ENCODE peak calls at places on chromosomes 7 and 10, in seven cellular contexts. One of them, this sample, is unnamed.

GRCh38 chr7:6188395-6188794 is 84.0 kb downstream of the CYTH3 start:
- DNase-seq in Peyer's patch: no peak
- DNase-seq in tibial nerve: no peak
- DNase-seq in H54: no peak
- DNase-seq in A549: no peak
- DNase-seq in spleen: no peak
- DNase-seq in HepG2: no peak
- DNase-seq in this sample: no peak

GRCh38 chr7:70585071-70585470 is 546.9 kb upstream of the GALNT17 start:
- DNase-seq in Peyer's patch: no peak
- DNase-seq in tibial nerve: no peak
- DNase-seq in H54: no peak
- DNase-seq in A549: no peak
- DNase-seq in spleen: no peak
- DNase-seq in HepG2: no peak
- DNase-seq in this sample: no peak

GRCh38 chr10:131843881-131844284 is 56.9 kb upstream of the PPP2R2D start:
- DNase-seq in Peyer's patch: no peak
- DNase-seq in tibial nerve: no peak
- DNase-seq in H54: no peak
- DNase-seq in A549: no peak
- DNase-seq in spleen: peak
- DNase-seq in HepG2: no peak
- DNase-seq in this sample: no peak

GRCh38 chr10:63208981-63209380 is 75.9 kb downstream of the NRBF2 start:
- DNase-seq in Peyer's patch: no peak
- DNase-seq in tibial nerve: no peak
- DNase-seq in H54: no peak
- DNase-seq in A549: no peak
- DNase-seq in spleen: no peak
- DNase-seq in HepG2: no peak
- DNase-seq in this sample: no peak

GRCh38 chr10:19946791-19947190 is 130.6 kb downstream of the PLXDC2 start:
- DNase-seq in Peyer's patch: no peak
- DNase-seq in tibial nerve: no peak
- DNase-seq in H54: no peak
- DNase-seq in A549: no peak
- DNase-seq in spleen: no peak
- DNase-seq in HepG2: no peak
- DNase-seq in this sample: no peak

GRCh38 chr10:69728335-69728861 is 73.3 kb upstream of the COL13A1 start:
- DNase-seq in Peyer's patch: no peak
- DNase-seq in tibial nerve: no peak
- DNase-seq in H54: peak
- DNase-seq in A549: peak
- DNase-seq in spleen: no peak
- DNase-seq in HepG2: no peak
- DNase-seq in this sample: no peak

GRCh38 chr10:122149138-122149606 is 121.9 kb upstream of the BTBD16 start:
- DNase-seq in Peyer's patch: no peak
- DNase-seq in tibial nerve: no peak
- DNase-seq in H54: no peak
- DNase-seq in A549: no peak
- DNase-seq in spleen: no peak
- DNase-seq in HepG2: no peak
- DNase-seq in this sample: no peak

GRCh38 chr7:96157856-96158255 is 164.0 kb downstream of the SLC25A13 start:
- DNase-seq in Peyer's patch: no peak
- DNase-seq in tibial nerve: no peak
- DNase-seq in H54: no peak
- DNase-seq in A549: no peak
- DNase-seq in spleen: no peak
- DNase-seq in HepG2: no peak
- DNase-seq in this sample: no peak

GRCh38 chr7:1545417-1546246 is 10.4 kb downstream of the TMEM184A start:
- DNase-seq in Peyer's patch: no peak
- DNase-seq in tibial nerve: no peak
- DNase-seq in H54: no peak
- DNase-seq in A549: peak
- DNase-seq in spleen: no peak
- DNase-seq in HepG2: no peak
- DNase-seq in this sample: no peak

DNA sequence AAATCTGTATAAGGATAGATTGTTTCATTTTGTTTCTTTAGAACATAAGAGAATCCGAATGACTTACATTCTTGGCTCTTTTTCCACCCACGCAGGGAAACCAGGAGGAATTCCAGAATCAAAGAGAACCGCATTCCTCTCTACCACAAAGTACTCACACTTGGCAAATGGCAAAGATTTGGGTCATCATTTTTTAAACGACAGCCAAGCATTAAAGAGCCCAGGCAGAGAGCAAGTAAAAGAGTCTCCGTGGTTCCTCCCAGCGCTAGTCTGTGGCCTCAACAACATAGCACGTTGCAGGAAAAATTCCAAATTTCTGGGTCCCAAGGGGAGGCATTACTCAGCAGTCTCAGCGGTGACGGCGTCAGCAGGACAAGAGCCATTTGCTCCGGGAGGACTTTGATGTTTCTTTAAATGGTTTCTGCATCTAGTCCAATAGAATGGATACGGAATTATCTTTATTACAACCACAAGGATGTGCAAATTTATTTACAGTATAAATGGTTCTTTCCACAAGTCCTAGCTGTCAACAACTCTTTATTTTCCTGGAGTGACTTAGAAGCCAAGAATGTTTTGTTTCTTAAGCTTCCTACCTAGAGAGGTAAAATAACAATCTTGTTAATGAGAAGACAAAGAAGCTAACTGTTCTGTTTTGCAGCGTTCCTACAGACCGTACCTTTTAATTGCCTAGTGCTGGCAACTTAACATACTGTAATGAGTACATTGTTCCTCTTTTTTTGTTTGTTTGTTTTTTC is 232.5 kb downstream of the SKIDA1 start:
- DNase-seq in Peyer's patch: peak
- DNase-seq in tibial nerve: peak
- DNase-seq in H54: peak
- DNase-seq in A549: peak
- DNase-seq in spleen: no peak
- DNase-seq in HepG2: peak
- DNase-seq in this sample: peak
- TF ChIP-seq POLR2A in Peyer's patch: no peak
- TF ChIP-seq POLR2A in tibial nerve: no peak
- TF ChIP-seq POLR2A in H54: no peak
- TF ChIP-seq POLR2A in A549: no peak
- TF ChIP-seq POLR2A in spleen: no peak
- TF ChIP-seq POLR2A in HepG2: no peak
- TF ChIP-seq POLR2A in this sample: no peak

DNA sequence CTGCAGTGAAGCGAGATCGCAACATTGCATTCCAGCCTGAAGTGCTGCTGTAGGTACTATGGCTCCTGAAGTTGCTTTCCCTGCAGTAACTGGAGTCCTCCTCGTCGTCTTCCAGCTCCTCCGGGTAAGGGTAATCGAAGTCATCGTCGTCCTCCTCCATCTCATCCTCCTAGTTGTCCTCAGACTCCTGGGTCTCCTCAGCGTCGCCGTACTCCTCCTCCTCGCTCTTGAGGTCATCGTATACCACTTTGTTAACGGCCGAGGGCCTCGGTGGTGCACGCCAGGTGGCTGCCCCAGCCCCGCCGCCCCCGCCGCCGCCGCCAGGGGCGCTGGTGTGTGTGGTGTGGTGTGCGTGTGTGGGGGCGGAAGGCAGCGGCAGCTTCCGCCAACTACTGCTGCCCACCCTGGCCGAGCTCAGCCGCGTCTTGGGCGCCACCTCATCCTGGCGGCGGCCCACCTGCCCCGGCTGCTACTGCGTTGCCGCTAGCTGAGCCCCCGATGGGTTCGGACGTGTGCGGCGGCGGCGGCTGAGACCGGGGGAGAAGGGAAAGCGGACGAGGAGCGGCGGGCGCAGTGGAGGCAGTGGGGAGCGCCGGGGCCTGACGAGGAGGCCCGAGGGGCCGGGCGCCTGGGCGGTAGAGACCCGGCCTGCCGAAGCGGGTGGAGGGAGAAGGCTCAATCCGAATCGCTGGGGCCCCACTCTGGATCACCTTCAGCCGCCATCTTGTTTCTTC is 11.8 kb upstream of the ACBD5 start:
- DNase-seq in Peyer's patch: peak
- DNase-seq in tibial nerve: no peak
- DNase-seq in H54: no peak
- DNase-seq in A549: peak
- DNase-seq in spleen: peak
- DNase-seq in HepG2: no peak
- DNase-seq in this sample: peak
- TF ChIP-seq POLR2A in Peyer's patch: peak
- TF ChIP-seq POLR2A in tibial nerve: no peak
- TF ChIP-seq POLR2A in H54: no peak
- TF ChIP-seq POLR2A in A549: peak
- TF ChIP-seq POLR2A in spleen: no peak
- TF ChIP-seq POLR2A in HepG2: no peak
- TF ChIP-seq POLR2A in this sample: no peak

GRCh38 chr7:83655951-83656556 is 7.1 kb upstream of the SEMA3E start:
- DNase-seq in Peyer's patch: no peak
- DNase-seq in tibial nerve: no peak
- DNase-seq in H54: no peak
- DNase-seq in A549: peak
- DNase-seq in spleen: no peak
- DNase-seq in HepG2: peak
- DNase-seq in this sample: peak
- TF ChIP-seq POLR2A in Peyer's patch: no peak
- TF ChIP-seq POLR2A in tibial nerve: no peak
- TF ChIP-seq POLR2A in H54: no peak
- TF ChIP-seq POLR2A in A549: no peak
- TF ChIP-seq POLR2A in spleen: no peak
- TF ChIP-seq POLR2A in HepG2: no peak
- TF ChIP-seq POLR2A in this sample: no peak

GRCh38 chr10:116848912-116849270 is 408 bp upstream of the ENO4 start:
- DNase-seq in Peyer's patch: no peak
- DNase-seq in tibial nerve: no peak
- DNase-seq in H54: no peak
- DNase-seq in A549: no peak
- DNase-seq in spleen: peak
- DNase-seq in HepG2: no peak
- DNase-seq in this sample: peak

GRCh38 chr10:116845823-116846222 is 3.5 kb upstream of the ENO4 start:
- DNase-seq in Peyer's patch: no peak
- DNase-seq in tibial nerve: no peak
- DNase-seq in H54: peak
- DNase-seq in A549: no peak
- DNase-seq in spleen: no peak
- DNase-seq in HepG2: no peak
- DNase-seq in this sample: no peak

GRCh38 chr10:116849271-116850057 is at the start of gene ENO4:
- DNase-seq in Peyer's patch: peak
- DNase-seq in tibial nerve: no peak
- DNase-seq in H54: peak
- DNase-seq in A549: peak
- DNase-seq in spleen: peak
- DNase-seq in HepG2: peak
- DNase-seq in this sample: peak

GRCh38 chr10:116850058-116850611 is 836 bp downstream of the ENO4 start:
- DNase-seq in Peyer's patch: no peak
- DNase-seq in tibial nerve: no peak
- DNase-seq in H54: no peak
- DNase-seq in A549: no peak
- DNase-seq in spleen: no peak
- DNase-seq in HepG2: no peak
- DNase-seq in this sample: no peak

GRCh38 chr10:116848032-116848911 is 1.0 kb upstream of the ENO4 start:
- DNase-seq in Peyer's patch: no peak
- DNase-seq in tibial nerve: no peak
- DNase-seq in H54: no peak
- DNase-seq in A549: no peak
- DNase-seq in spleen: no peak
- DNase-seq in HepG2: no peak
- DNase-seq in this sample: no peak
- TF ChIP-seq POLR2A in Peyer's patch: no peak
- TF ChIP-seq POLR2A in tibial nerve: no peak
- TF ChIP-seq POLR2A in H54: no peak
- TF ChIP-seq POLR2A in A549: no peak
- TF ChIP-seq POLR2A in spleen: no peak
- TF ChIP-seq POLR2A in HepG2: no peak
- TF ChIP-seq POLR2A in this sample: no peak

GRCh38 chr7:28640026-28640425 is 227.7 kb downstream of the CREB5 start:
- DNase-seq in Peyer's patch: no peak
- DNase-seq in tibial nerve: no peak
- DNase-seq in H54: no peak
- DNase-seq in A549: no peak
- DNase-seq in spleen: no peak
- DNase-seq in HepG2: no peak
- DNase-seq in this sample: no peak
- TF ChIP-seq POLR2A in Peyer's patch: no peak
- TF ChIP-seq POLR2A in tibial nerve: no peak
- TF ChIP-seq POLR2A in H54: no peak
- TF ChIP-seq POLR2A in A549: no peak
- TF ChIP-seq POLR2A in spleen: no peak
- TF ChIP-seq POLR2A in HepG2: no peak
- TF ChIP-seq POLR2A in this sample: no peak

DNA sequence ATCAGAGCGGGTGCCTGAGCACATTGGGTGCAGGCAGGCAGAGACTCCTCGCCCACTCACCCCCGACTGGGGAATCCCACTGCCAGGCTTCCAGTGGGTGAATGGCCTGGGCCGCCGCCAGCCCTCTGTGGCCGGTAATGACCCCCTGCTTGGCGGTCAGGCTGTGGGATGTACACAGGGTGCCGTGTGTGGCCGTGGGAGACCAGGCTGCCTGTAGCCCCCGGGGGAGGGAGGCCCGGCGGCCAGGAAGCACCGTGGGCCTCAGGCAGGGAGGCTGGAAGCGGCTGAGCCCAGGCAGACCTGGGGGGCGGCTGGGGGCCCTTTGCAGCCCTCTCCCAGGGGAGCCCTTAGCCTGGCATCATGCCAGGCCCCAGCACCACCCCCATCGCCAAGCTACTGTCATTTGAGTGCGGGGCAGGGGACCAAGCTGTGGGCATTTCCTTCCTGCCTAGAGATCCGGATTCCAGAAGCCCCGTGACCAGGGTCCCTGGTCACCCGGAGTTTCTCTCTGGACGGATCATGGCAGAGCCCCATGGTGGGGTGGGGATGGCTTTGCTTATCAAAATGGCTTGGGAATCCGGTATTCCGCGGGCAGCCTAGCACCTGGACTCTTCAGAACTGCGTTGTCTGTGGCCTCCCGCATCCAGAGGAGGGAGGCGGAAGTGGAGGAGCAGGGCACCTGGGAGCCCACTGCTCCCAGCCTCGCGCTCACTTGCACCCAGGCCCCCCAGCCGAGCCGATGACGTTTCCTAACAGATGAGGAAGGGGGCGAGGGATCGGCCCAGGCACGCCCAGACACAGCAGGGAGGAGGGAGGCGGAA is 1.1 kb downstream of the TTYH3 start:
- DNase-seq in Peyer's patch: peak
- DNase-seq in tibial nerve: peak
- DNase-seq in H54: peak
- DNase-seq in A549: peak
- DNase-seq in spleen: peak
- DNase-seq in HepG2: no peak
- DNase-seq in this sample: peak
- TF ChIP-seq POLR2A in Peyer's patch: peak
- TF ChIP-seq POLR2A in tibial nerve: no peak
- TF ChIP-seq POLR2A in H54: no peak
- TF ChIP-seq POLR2A in A549: peak
- TF ChIP-seq POLR2A in spleen: no peak
- TF ChIP-seq POLR2A in HepG2: no peak
- TF ChIP-seq POLR2A in this sample: no peak